ENCODE peak calls at places on chromosomes 4 and X, in eight cellular contexts. J is activated CD4-positive, alpha-beta memory T cell treated with anti-CD3 and anti-CD28 coated beads for 36 hours; M is Daoy; R is AG09319; C is epithelial cell of esophagus; H is kidney epithelial cell; D is psoas muscle; O is EL. T is an unnamed sample.

GRCh38 chrX:87299563-87300160 is 217.9 kb upstream of the KLHL4 start:
- DNase-seq in J (no peak), M (no peak), R (no peak), C (peak), H (no peak), D (no peak), O (peak), T (no peak)

GRCh38 chr4:26342328-26343040 is 21.7 kb downstream of the RBPJ start:
- DNase-seq in J (no peak), M (peak), R (no peak), C (peak), H (peak), D (no peak), O (peak), T (peak)

GRCh38 chr4:76830612-76831474 is 67.1 kb downstream of the SOWAHB start:
- DNase-seq in J (no peak), M (peak), R (peak), C (peak), H (peak), D (no peak), O (peak), T (no peak)

GRCh38 chr4:107035711-107036601 is at the start of gene DKK2:
- DNase-seq in J (peak), M (peak), R (no peak), C (peak), H (no peak), D (peak), O (peak), T (no peak)

GRCh38 chrX:155027509-155028066 is 944 bp downstream of the FUNDC2 start:
- DNase-seq in J (peak), M (peak), R (peak), C (peak), H (no peak), D (no peak), O (peak), T (peak)

GRCh38 chr4:159520074-159520473 is 417.2 kb downstream of the RAPGEF2 start:
- DNase-seq in J (no peak), M (no peak), R (no peak), C (no peak), H (no peak), D (no peak), O (no peak), T (no peak)

GRCh38 chrX:41889317-41890025 is 33.9 kb downstream of the CASK start:
- DNase-seq in J (no peak), M (no peak), R (no peak), C (peak), H (no peak), D (no peak), O (peak), T (no peak)

GRCh38 chr4:19224820-19225219 is 1026.9 kb upstream of the SLIT2 start:
- DNase-seq in J (no peak), M (no peak), R (peak), C (peak), H (no peak), D (no peak), O (peak), T (peak)

GRCh38 chrX:123184858-123185251 is 777 bp downstream of the GRIA3 start:
- DNase-seq in J (no peak), M (no peak), R (no peak), C (peak), H (no peak), D (no peak), O (peak), T (no peak)

GRCh38 chr4:100486496-100486895 is 31.3 kb downstream of the EMCN start:
- DNase-seq in J (no peak), M (no peak), R (no peak), C (no peak), H (no peak), D (no peak), O (no peak), T (no peak)

GRCh38 chr4:119693127-119693526 is 64.5 kb upstream of the PDE5A start:
- DNase-seq in J (no peak), M (no peak), R (peak), C (no peak), H (no peak), D (no peak), O (peak), T (no peak)

GRCh38 chr4:39963656-39964055 is 14.1 kb downstream of the PDS5A start:
- DNase-seq in J (no peak), M (no peak), R (no peak), C (no peak), H (no peak), D (no peak), O (no peak), T (no peak)

GRCh38 chr4:8745036-8745827 is 126.4 kb downstream of the HMX1 start:
- DNase-seq in J (no peak), M (no peak), R (no peak), C (no peak), H (no peak), D (peak), O (no peak), T (no peak)

GRCh38 chrX:68995386-68995779 is 166.6 kb downstream of the EFNB1 start:
- DNase-seq in J (no peak), M (no peak), R (no peak), C (no peak), H (no peak), D (no peak), O (no peak), T (no peak)

GRCh38 chrX:42732506-42732905 is 45.5 kb downstream of the PPP1R2C start:
- DNase-seq in J (no peak), M (no peak), R (no peak), C (no peak), H (no peak), D (no peak), O (no peak), T (no peak)

GRCh38 chr4:20299515-20299914 is 47.8 kb downstream of the SLIT2 start:
- DNase-seq in J (no peak), M (peak), R (no peak), C (peak), H (no peak), D (no peak), O (no peak), T (peak)

GRCh38 chrX:23919706-23920320 is 12.0 kb downstream of the CXorf58 start:
- DNase-seq in J (no peak), M (no peak), R (no peak), C (no peak), H (no peak), D (no peak), O (no peak), T (no peak)

GRCh38 chrX:103779156-103779555 is 2.5 kb downstream of the PLP1 start:
- DNase-seq in J (no peak), M (peak), R (no peak), C (no peak), H (no peak), D (no peak), O (no peak), T (no peak)

GRCh38 chrX:153723351-153724251 is 586 bp downstream of the BCAP31 start:
- DNase-seq in J (peak), M (peak), R (no peak), C (peak), H (no peak), D (peak), O (peak), T (no peak)

GRCh38 chr4:86091201-86091600 is 268.7 kb downstream of the MAPK10 start:
- DNase-seq in J (no peak), M (no peak), R (no peak), C (peak), H (no peak), D (no peak), O (no peak), T (no peak)

GRCh38 chrX:56788229-56788628 is 59.2 kb downstream of the NBDY start:
- DNase-seq in J (no peak), M (no peak), R (no peak), C (no peak), H (no peak), D (no peak), O (no peak), T (peak)

GRCh38 chr4:25760518-25761157 is 102.2 kb downstream of the SEL1L3 start:
- DNase-seq in J (no peak), M (no peak), R (no peak), C (peak), H (no peak), D (no peak), O (no peak), T (no peak)

T was measured in fibroblast of the conjunctiva.